ENCODE peak calls at places on chromosomes 4 and X, in six cellular contexts. One of them, this sample, is unnamed.

GRCh38 chr4:152476796-152477195 is 59.1 kb downstream of the FBXW7 start:
- DNase-seq in DND-41: no peak
- DNase-seq in OCI-LY7: no peak
- DNase-seq in fibroblast of lung: no peak
- DNase-seq in cardiac fibroblast: no peak
- DNase-seq in GM06990: no peak
- DNase-seq in this sample: no peak

GRCh38 chr4:108060164-108060563 is 70.5 kb downstream of the HADH start:
- DNase-seq in DND-41: no peak
- DNase-seq in OCI-LY7: no peak
- DNase-seq in fibroblast of lung: peak
- DNase-seq in cardiac fibroblast: peak
- DNase-seq in GM06990: no peak
- DNase-seq in this sample: peak

GRCh38 chr4:26780524-26780923 is 80.1 kb upstream of the STIM2 start:
- DNase-seq in DND-41: no peak
- DNase-seq in OCI-LY7: peak
- DNase-seq in fibroblast of lung: peak
- DNase-seq in cardiac fibroblast: peak
- DNase-seq in GM06990: peak
- DNase-seq in this sample: peak

GRCh38 chr4:181870326-181870725 is 372.9 kb upstream of the TENM3 start:
- DNase-seq in DND-41: no peak
- DNase-seq in OCI-LY7: no peak
- DNase-seq in fibroblast of lung: peak
- DNase-seq in cardiac fibroblast: peak
- DNase-seq in GM06990: no peak
- DNase-seq in this sample: no peak

GRCh38 chr4:140743194-140743931 is 12.8 kb downstream of the TBC1D9 start:
- DNase-seq in DND-41: no peak
- DNase-seq in OCI-LY7: peak
- DNase-seq in fibroblast of lung: peak
- DNase-seq in cardiac fibroblast: peak
- DNase-seq in GM06990: peak
- DNase-seq in this sample: peak

GRCh38 chr4:23516719-23517118 is 373.1 kb downstream of the PPARGC1A start:
- DNase-seq in DND-41: no peak
- DNase-seq in OCI-LY7: no peak
- DNase-seq in fibroblast of lung: peak
- DNase-seq in cardiac fibroblast: no peak
- DNase-seq in GM06990: no peak
- DNase-seq in this sample: no peak

GRCh38 chr4:38539501-38539900 is 124.5 kb upstream of the KLF3 start:
- DNase-seq in DND-41: no peak
- DNase-seq in OCI-LY7: no peak
- DNase-seq in fibroblast of lung: no peak
- DNase-seq in cardiac fibroblast: no peak
- DNase-seq in GM06990: no peak
- DNase-seq in this sample: no peak

GRCh38 chr4:33837043-33837442 is 2407.3 kb downstream of the ARAP2 start:
- DNase-seq in DND-41: no peak
- DNase-seq in OCI-LY7: no peak
- DNase-seq in fibroblast of lung: peak
- DNase-seq in cardiac fibroblast: peak
- DNase-seq in GM06990: no peak
- DNase-seq in this sample: no peak

GRCh38 chr4:80751200-80751599 is 279.3 kb upstream of the BMP3 start:
- DNase-seq in DND-41: no peak
- DNase-seq in OCI-LY7: no peak
- DNase-seq in fibroblast of lung: no peak
- DNase-seq in cardiac fibroblast: no peak
- DNase-seq in GM06990: no peak
- DNase-seq in this sample: no peak

GRCh38 chr4:41693629-41694028 is 54.9 kb downstream of the PHOX2B start:
- DNase-seq in DND-41: no peak
- DNase-seq in OCI-LY7: peak
- DNase-seq in fibroblast of lung: peak
- DNase-seq in cardiac fibroblast: peak
- DNase-seq in GM06990: no peak
- DNase-seq in this sample: peak

GRCh38 chrX:40471965-40472648 is 108.7 kb upstream of the ATP6AP2 start:
- DNase-seq in DND-41: peak
- DNase-seq in OCI-LY7: peak
- DNase-seq in fibroblast of lung: peak
- DNase-seq in cardiac fibroblast: peak
- DNase-seq in GM06990: no peak
- DNase-seq in this sample: peak

GRCh38 chr4:84573335-84573734 is 9.6 kb upstream of the CDS1 start:
- DNase-seq in DND-41: no peak
- DNase-seq in OCI-LY7: no peak
- DNase-seq in fibroblast of lung: no peak
- DNase-seq in cardiac fibroblast: no peak
- DNase-seq in GM06990: no peak
- DNase-seq in this sample: no peak

GRCh38 chrX:50747471-50747900 is 66.5 kb downstream of the SHROOM4 start:
- DNase-seq in DND-41: peak
- DNase-seq in OCI-LY7: peak
- DNase-seq in fibroblast of lung: peak
- DNase-seq in cardiac fibroblast: peak
- DNase-seq in GM06990: no peak
- DNase-seq in this sample: peak
- TF ChIP-seq CTCF in DND-41: peak
- TF ChIP-seq CTCF in OCI-LY7: peak
- TF ChIP-seq CTCF in fibroblast of lung: peak
- TF ChIP-seq CTCF in cardiac fibroblast: peak
- TF ChIP-seq CTCF in GM06990: peak
- TF ChIP-seq CTCF in this sample: peak

DNA sequence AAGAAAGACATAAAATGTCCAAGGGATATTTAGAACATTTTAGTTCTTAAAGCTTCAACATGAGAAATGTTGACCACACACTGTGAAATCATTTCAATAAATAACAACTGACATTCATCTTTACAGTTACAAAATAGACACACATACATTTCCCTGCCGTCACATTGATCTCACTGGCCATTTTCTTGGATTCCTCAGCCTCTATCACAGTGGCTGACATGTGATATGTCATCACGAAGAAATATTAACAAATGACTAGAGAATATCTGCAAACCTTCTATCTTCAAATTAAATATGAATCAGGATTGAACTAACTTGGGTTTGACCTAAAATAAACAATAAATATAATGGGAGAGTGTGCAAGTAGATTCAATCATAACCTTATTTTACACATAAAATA is 1.8 kb downstream of the CXCL2 start:
- DNase-seq in DND-41: no peak
- DNase-seq in OCI-LY7: no peak
- DNase-seq in fibroblast of lung: no peak
- DNase-seq in cardiac fibroblast: peak
- DNase-seq in GM06990: no peak
- DNase-seq in this sample: no peak
- H3K4me3 ChIP-seq in DND-41: no peak
- H3K4me3 ChIP-seq in OCI-LY7: no peak
- H3K4me3 ChIP-seq in fibroblast of lung: peak
- H3K4me3 ChIP-seq in cardiac fibroblast: peak
- H3K4me3 ChIP-seq in GM06990: no peak
- H3K4me3 ChIP-seq in this sample: no peak

DNA sequence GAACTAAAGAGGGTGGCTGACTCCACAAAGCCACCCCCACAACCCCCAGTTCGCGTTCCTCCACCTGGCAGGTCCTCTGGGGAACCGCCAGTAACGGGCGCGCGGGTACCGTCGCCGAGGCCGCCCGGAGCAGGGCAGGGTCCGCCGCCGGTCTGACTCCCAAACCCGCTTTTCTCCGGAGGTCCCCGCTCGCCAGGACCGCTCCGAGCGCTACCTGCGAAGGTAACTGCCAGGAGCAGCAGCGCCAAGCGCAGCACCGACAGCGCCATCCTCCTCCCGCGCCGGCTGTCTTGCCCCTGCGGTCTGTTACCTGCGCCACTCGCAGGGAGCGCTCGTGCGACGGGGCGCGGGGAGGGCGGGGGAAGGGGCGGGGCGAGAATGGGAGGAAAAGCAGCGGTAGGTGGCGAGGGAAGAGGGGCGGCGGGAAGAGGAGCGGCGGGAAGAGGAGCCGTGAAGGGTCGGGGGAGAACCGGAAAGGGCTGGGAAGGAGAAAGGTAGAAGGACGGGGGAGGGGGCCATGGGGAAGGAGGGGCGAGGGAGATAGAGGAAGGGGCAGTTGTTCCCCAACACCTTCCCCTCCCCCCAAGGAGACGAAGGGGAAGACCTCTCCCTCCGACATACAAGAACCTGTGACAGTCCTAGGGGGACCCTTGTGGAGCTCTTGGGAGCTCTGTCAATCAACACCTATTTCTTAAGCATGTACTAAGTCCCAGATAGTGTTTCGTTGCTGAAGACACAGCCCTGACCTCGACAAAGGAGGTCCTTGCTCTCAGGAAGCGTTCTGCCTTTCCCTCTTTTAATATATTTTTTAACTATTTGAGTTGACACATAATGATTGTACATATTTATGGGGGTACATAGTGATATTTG is at the start of gene SPINK2:
- DNase-seq in DND-41: peak
- DNase-seq in OCI-LY7: peak
- DNase-seq in fibroblast of lung: no peak
- DNase-seq in cardiac fibroblast: no peak
- DNase-seq in GM06990: peak
- DNase-seq in this sample: peak
- TF ChIP-seq CTCF in DND-41: peak
- TF ChIP-seq CTCF in OCI-LY7: peak
- TF ChIP-seq CTCF in fibroblast of lung: no peak
- TF ChIP-seq CTCF in cardiac fibroblast: no peak
- TF ChIP-seq CTCF in GM06990: peak
- TF ChIP-seq CTCF in this sample: no peak

DNA sequence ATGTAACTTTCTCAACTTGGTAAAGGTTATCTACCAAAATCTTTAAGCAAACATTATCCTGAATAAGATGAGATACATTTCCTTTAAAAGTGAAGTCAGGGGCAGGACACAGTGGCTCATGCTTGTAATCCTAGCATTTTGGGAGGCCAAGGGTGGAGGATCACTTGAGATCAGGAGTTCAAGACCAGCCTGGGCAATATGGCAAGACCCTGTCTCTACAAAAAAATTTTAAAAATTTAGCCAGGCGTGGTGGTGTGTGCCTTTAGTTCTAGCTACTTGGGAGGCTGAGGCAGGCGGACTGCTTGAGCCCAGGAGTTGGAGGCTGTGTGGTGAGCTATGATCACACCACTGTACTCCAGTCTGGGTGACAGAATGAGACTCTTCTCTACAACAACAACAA is 5.0 kb downstream of the DCAF16 start:
- DNase-seq in DND-41: no peak
- DNase-seq in OCI-LY7: no peak
- DNase-seq in fibroblast of lung: no peak
- DNase-seq in cardiac fibroblast: no peak
- DNase-seq in GM06990: no peak
- DNase-seq in this sample: peak
- H3K4me3 ChIP-seq in DND-41: no peak
- H3K4me3 ChIP-seq in OCI-LY7: no peak
- H3K4me3 ChIP-seq in fibroblast of lung: no peak
- H3K4me3 ChIP-seq in cardiac fibroblast: no peak
- H3K4me3 ChIP-seq in GM06990: no peak
- H3K4me3 ChIP-seq in this sample: no peak

GRCh38 chrX:74467656-74468055 is 46.4 kb downstream of the SLC16A2 start:
- DNase-seq in DND-41: no peak
- DNase-seq in OCI-LY7: no peak
- DNase-seq in fibroblast of lung: peak
- DNase-seq in cardiac fibroblast: no peak
- DNase-seq in GM06990: no peak
- DNase-seq in this sample: no peak

GRCh38 chrX:74458738-74459137 is 37.4 kb downstream of the SLC16A2 start:
- DNase-seq in DND-41: no peak
- DNase-seq in OCI-LY7: no peak
- DNase-seq in fibroblast of lung: peak
- DNase-seq in cardiac fibroblast: peak
- DNase-seq in GM06990: no peak
- DNase-seq in this sample: no peak

GRCh38 chrX:74461384-74461783 is 40.1 kb downstream of the SLC16A2 start:
- DNase-seq in DND-41: no peak
- DNase-seq in OCI-LY7: no peak
- DNase-seq in fibroblast of lung: no peak
- DNase-seq in cardiac fibroblast: no peak
- DNase-seq in GM06990: no peak
- DNase-seq in this sample: no peak

GRCh38 chrX:74465424-74465823 is 44.1 kb downstream of the SLC16A2 start:
- DNase-seq in DND-41: no peak
- DNase-seq in OCI-LY7: no peak
- DNase-seq in fibroblast of lung: no peak
- DNase-seq in cardiac fibroblast: peak
- DNase-seq in GM06990: no peak
- DNase-seq in this sample: no peak

DNA sequence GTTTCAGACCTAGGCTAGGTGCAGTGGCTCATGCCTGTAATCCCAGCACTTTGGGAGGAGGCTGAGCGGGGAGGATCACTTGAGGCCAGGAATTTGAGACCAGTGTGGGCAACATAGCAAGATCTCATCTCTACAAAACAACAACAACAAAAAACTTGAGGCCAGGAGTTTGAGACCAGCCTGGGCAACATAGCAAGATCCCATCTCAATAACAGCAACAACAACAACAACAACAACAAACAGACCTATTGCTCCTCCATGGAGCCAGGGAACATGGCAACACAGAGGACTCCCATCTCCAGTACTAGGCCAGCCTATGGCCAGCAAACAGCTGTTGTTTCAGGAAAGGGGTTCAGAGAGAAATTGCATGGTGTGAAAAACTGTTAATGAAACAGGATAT is 43.4 kb downstream of the SLC16A2 start:
- DNase-seq in DND-41: no peak
- DNase-seq in OCI-LY7: no peak
- DNase-seq in fibroblast of lung: no peak
- DNase-seq in cardiac fibroblast: no peak
- DNase-seq in GM06990: no peak
- DNase-seq in this sample: no peak
- TF ChIP-seq CTCF in DND-41: no peak
- TF ChIP-seq CTCF in OCI-LY7: no peak
- TF ChIP-seq CTCF in fibroblast of lung: no peak
- TF ChIP-seq CTCF in cardiac fibroblast: no peak
- TF ChIP-seq CTCF in GM06990: no peak
- TF ChIP-seq CTCF in this sample: no peak

DNA sequence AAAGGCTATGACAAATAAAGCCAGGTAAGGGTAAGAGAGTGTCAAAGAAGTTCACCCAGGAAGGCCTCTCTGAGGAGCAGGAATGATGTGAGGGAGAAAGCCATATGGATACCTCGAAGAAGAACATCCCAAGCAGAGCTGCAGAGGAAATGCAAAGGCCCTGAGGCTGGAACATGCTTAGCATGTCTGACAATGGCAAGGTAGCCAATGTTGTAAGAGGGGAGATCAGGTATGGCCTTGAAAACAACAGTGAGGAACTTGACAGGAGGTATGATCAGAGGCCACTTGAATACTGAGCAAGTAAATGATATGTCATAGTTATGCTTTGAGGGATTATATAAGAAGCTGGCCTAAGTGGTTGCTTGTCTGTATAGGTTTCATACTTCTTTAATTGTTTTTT is 3.8 kb downstream of the SCFD2 start:
- DNase-seq in DND-41: no peak
- DNase-seq in OCI-LY7: no peak
- DNase-seq in fibroblast of lung: no peak
- DNase-seq in cardiac fibroblast: no peak
- DNase-seq in GM06990: no peak
- DNase-seq in this sample: no peak
- H3K4me3 ChIP-seq in DND-41: no peak
- H3K4me3 ChIP-seq in OCI-LY7: peak
- H3K4me3 ChIP-seq in fibroblast of lung: no peak
- H3K4me3 ChIP-seq in cardiac fibroblast: no peak
- H3K4me3 ChIP-seq in GM06990: no peak
- H3K4me3 ChIP-seq in this sample: peak